ENCODE peak calls at places on chromosome X, in ten cellular contexts. One of them, this sample, is unnamed.

GRCh38 chrX:41122664-41123257 is 37.5 kb downstream of the USP9X start:
- DNase-seq in astrocyte of the spinal cord: no peak
- DNase-seq in colonic mucosa: no peak
- DNase-seq in AG09309: no peak
- DNase-seq in tibial artery: no peak
- DNase-seq in upper lobe of right lung: no peak
- DNase-seq in cardiac muscle cell: no peak
- DNase-seq in heart right ventricle: no peak
- DNase-seq in fibroblast of pulmonary artery: no peak
- DNase-seq in body of pancreas: no peak
- DNase-seq in this sample: no peak

GRCh38 chrX:79366888-79367749 is at the start of gene ITM2A:
- DNase-seq in astrocyte of the spinal cord: no peak
- DNase-seq in colonic mucosa: peak
- DNase-seq in AG09309: no peak
- DNase-seq in tibial artery: peak
- DNase-seq in upper lobe of right lung: peak
- DNase-seq in cardiac muscle cell: peak
- DNase-seq in heart right ventricle: peak
- DNase-seq in fibroblast of pulmonary artery: peak
- DNase-seq in body of pancreas: peak
- DNase-seq in this sample: no peak

GRCh38 chrX:136953867-136954787 is 73.6 kb upstream of the RBMX start:
- DNase-seq in astrocyte of the spinal cord: peak
- DNase-seq in colonic mucosa: peak
- DNase-seq in AG09309: peak
- DNase-seq in tibial artery: peak
- DNase-seq in upper lobe of right lung: peak
- DNase-seq in cardiac muscle cell: peak
- DNase-seq in heart right ventricle: peak
- DNase-seq in fibroblast of pulmonary artery: peak
- DNase-seq in body of pancreas: peak
- DNase-seq in this sample: peak

GRCh38 chrX:51568586-51568985 is 50.1 kb downstream of the CENPVL3 start:
- DNase-seq in astrocyte of the spinal cord: peak
- DNase-seq in colonic mucosa: no peak
- DNase-seq in AG09309: peak
- DNase-seq in tibial artery: no peak
- DNase-seq in upper lobe of right lung: no peak
- DNase-seq in cardiac muscle cell: peak
- DNase-seq in heart right ventricle: no peak
- DNase-seq in fibroblast of pulmonary artery: peak
- DNase-seq in body of pancreas: no peak
- DNase-seq in this sample: peak

GRCh38 chrX:20515841-20516461 is 249.2 kb upstream of the RPS6KA3 start:
- DNase-seq in astrocyte of the spinal cord: peak
- DNase-seq in colonic mucosa: no peak
- DNase-seq in AG09309: peak
- DNase-seq in tibial artery: no peak
- DNase-seq in upper lobe of right lung: no peak
- DNase-seq in cardiac muscle cell: peak
- DNase-seq in heart right ventricle: no peak
- DNase-seq in fibroblast of pulmonary artery: peak
- DNase-seq in body of pancreas: no peak
- DNase-seq in this sample: peak

GRCh38 chrX:8711401-8711800 is 20.5 kb downstream of the ANOS1 start:
- DNase-seq in astrocyte of the spinal cord: no peak
- DNase-seq in colonic mucosa: no peak
- DNase-seq in AG09309: no peak
- DNase-seq in tibial artery: no peak
- DNase-seq in upper lobe of right lung: no peak
- DNase-seq in cardiac muscle cell: no peak
- DNase-seq in heart right ventricle: no peak
- DNase-seq in fibroblast of pulmonary artery: no peak
- DNase-seq in body of pancreas: no peak
- DNase-seq in this sample: no peak

GRCh38 chrX:132615396-132616131 is 126.7 kb upstream of the MBNL3 start:
- DNase-seq in astrocyte of the spinal cord: peak
- DNase-seq in colonic mucosa: peak
- DNase-seq in AG09309: no peak
- DNase-seq in tibial artery: no peak
- DNase-seq in upper lobe of right lung: no peak
- DNase-seq in cardiac muscle cell: peak
- DNase-seq in heart right ventricle: no peak
- DNase-seq in fibroblast of pulmonary artery: peak
- DNase-seq in body of pancreas: peak
- DNase-seq in this sample: peak

GRCh38 chrX:120238947-120239346 is 11.7 kb upstream of the ZBTB33 start:
- DNase-seq in astrocyte of the spinal cord: no peak
- DNase-seq in colonic mucosa: no peak
- DNase-seq in AG09309: no peak
- DNase-seq in tibial artery: no peak
- DNase-seq in upper lobe of right lung: no peak
- DNase-seq in cardiac muscle cell: no peak
- DNase-seq in heart right ventricle: no peak
- DNase-seq in fibroblast of pulmonary artery: no peak
- DNase-seq in body of pancreas: no peak
- DNase-seq in this sample: peak

GRCh38 chrX:154546354-154547244 is at the start of gene G6PD:
- DNase-seq in astrocyte of the spinal cord: peak
- DNase-seq in colonic mucosa: peak
- DNase-seq in AG09309: no peak
- DNase-seq in tibial artery: no peak
- DNase-seq in upper lobe of right lung: no peak
- DNase-seq in cardiac muscle cell: peak
- DNase-seq in heart right ventricle: peak
- DNase-seq in fibroblast of pulmonary artery: peak
- DNase-seq in body of pancreas: peak
- DNase-seq in this sample: peak
- TF ChIP-seq CTCF in astrocyte of the spinal cord: no peak
- TF ChIP-seq CTCF in colonic mucosa: no peak
- TF ChIP-seq CTCF in AG09309: no peak
- TF ChIP-seq CTCF in tibial artery: no peak
- TF ChIP-seq CTCF in upper lobe of right lung: no peak
- TF ChIP-seq CTCF in cardiac muscle cell: no peak
- TF ChIP-seq CTCF in heart right ventricle: no peak
- TF ChIP-seq CTCF in fibroblast of pulmonary artery: no peak
- TF ChIP-seq CTCF in body of pancreas: peak
- TF ChIP-seq CTCF in this sample: no peak

DNA sequence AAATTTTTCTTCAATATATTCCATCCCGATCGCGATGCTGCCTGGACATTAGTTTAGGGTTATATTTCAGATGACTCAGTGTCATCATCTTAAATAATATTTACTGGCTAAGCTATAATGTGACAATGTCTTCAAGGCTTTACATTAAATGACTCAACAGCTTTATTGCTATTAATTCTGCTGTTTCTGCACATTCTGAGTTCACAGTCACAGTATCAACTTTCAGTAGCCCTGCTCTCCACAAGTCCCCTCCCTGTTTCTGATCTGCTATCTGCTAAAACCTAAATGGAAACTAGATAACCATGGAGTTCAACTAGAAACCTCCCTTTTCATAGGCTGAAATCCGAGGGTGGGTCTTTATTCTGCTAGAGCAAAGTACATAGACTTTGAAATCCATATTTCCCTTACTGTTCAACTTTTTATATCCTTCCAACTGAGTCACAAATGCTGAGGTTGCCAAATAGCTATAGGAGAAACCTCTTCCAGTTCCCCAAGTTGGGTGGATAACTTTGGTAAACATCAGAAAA is 5.4 kb upstream of the ACE2 start:
- DNase-seq in astrocyte of the spinal cord: no peak
- DNase-seq in colonic mucosa: peak
- DNase-seq in AG09309: no peak
- DNase-seq in tibial artery: no peak
- DNase-seq in upper lobe of right lung: no peak
- DNase-seq in cardiac muscle cell: no peak
- DNase-seq in heart right ventricle: no peak
- DNase-seq in fibroblast of pulmonary artery: no peak
- DNase-seq in body of pancreas: no peak
- DNase-seq in this sample: no peak
- H3K4me3 ChIP-seq in astrocyte of the spinal cord: no peak
- H3K4me3 ChIP-seq in colonic mucosa: no peak
- H3K4me3 ChIP-seq in AG09309: no peak
- H3K4me3 ChIP-seq in tibial artery: no peak
- H3K4me3 ChIP-seq in upper lobe of right lung: no peak
- H3K4me3 ChIP-seq in cardiac muscle cell: no peak
- H3K4me3 ChIP-seq in heart right ventricle: peak
- H3K4me3 ChIP-seq in fibroblast of pulmonary artery: no peak
- H3K4me3 ChIP-seq in body of pancreas: no peak
- H3K4me3 ChIP-seq in this sample: no peak

GRCh38 chrX:45806410-45807121 is 605.9 kb upstream of the DIPK2B start:
- DNase-seq in astrocyte of the spinal cord: peak
- DNase-seq in colonic mucosa: no peak
- DNase-seq in AG09309: peak
- DNase-seq in tibial artery: no peak
- DNase-seq in upper lobe of right lung: no peak
- DNase-seq in cardiac muscle cell: peak
- DNase-seq in heart right ventricle: no peak
- DNase-seq in fibroblast of pulmonary artery: peak
- DNase-seq in body of pancreas: no peak
- DNase-seq in this sample: peak

GRCh38 chrX:45799576-45799975 is 598.9 kb upstream of the DIPK2B start:
- DNase-seq in astrocyte of the spinal cord: no peak
- DNase-seq in colonic mucosa: no peak
- DNase-seq in AG09309: no peak
- DNase-seq in tibial artery: no peak
- DNase-seq in upper lobe of right lung: no peak
- DNase-seq in cardiac muscle cell: no peak
- DNase-seq in heart right ventricle: no peak
- DNase-seq in fibroblast of pulmonary artery: no peak
- DNase-seq in body of pancreas: no peak
- DNase-seq in this sample: no peak

GRCh38 chrX:45803383-45803921 is 602.8 kb upstream of the DIPK2B start:
- DNase-seq in astrocyte of the spinal cord: peak
- DNase-seq in colonic mucosa: no peak
- DNase-seq in AG09309: peak
- DNase-seq in tibial artery: no peak
- DNase-seq in upper lobe of right lung: no peak
- DNase-seq in cardiac muscle cell: peak
- DNase-seq in heart right ventricle: no peak
- DNase-seq in fibroblast of pulmonary artery: peak
- DNase-seq in body of pancreas: no peak
- DNase-seq in this sample: peak

DNA sequence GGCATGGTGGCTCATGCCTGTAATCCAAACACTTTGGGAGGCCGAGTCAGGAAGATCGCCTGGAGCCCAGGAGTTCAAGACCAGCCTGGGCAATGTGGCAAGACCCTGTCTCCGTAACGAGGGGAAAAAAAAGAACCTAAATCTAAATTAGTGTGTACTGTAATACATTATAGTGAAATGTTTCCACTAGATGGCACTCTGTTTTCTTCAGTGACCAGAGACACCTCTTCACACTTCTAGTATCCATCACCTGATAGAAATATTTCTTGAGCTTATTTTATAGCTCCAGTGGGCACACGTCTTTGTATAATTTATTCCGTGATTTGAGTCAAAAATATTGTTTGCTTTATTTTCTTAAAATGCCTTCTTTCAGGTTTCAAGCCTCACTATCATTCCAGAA is 600.9 kb upstream of the DIPK2B start:
- DNase-seq in astrocyte of the spinal cord: peak
- DNase-seq in colonic mucosa: no peak
- DNase-seq in AG09309: no peak
- DNase-seq in tibial artery: no peak
- DNase-seq in upper lobe of right lung: no peak
- DNase-seq in cardiac muscle cell: peak
- DNase-seq in heart right ventricle: no peak
- DNase-seq in fibroblast of pulmonary artery: peak
- DNase-seq in body of pancreas: no peak
- DNase-seq in this sample: peak
- TF ChIP-seq CTCF in astrocyte of the spinal cord: peak
- TF ChIP-seq CTCF in colonic mucosa: peak
- TF ChIP-seq CTCF in AG09309: peak
- TF ChIP-seq CTCF in tibial artery: no peak
- TF ChIP-seq CTCF in upper lobe of right lung: peak
- TF ChIP-seq CTCF in cardiac muscle cell: peak
- TF ChIP-seq CTCF in heart right ventricle: peak
- TF ChIP-seq CTCF in fibroblast of pulmonary artery: peak
- TF ChIP-seq CTCF in body of pancreas: peak
- TF ChIP-seq CTCF in this sample: peak

GRCh38 chrX:53073115-53073581 is 9.0 kb upstream of the TSPYL2 start:
- DNase-seq in astrocyte of the spinal cord: no peak
- DNase-seq in colonic mucosa: no peak
- DNase-seq in AG09309: no peak
- DNase-seq in tibial artery: no peak
- DNase-seq in upper lobe of right lung: no peak
- DNase-seq in cardiac muscle cell: no peak
- DNase-seq in heart right ventricle: no peak
- DNase-seq in fibroblast of pulmonary artery: no peak
- DNase-seq in body of pancreas: no peak
- DNase-seq in this sample: no peak

GRCh38 chrX:53072418-53073114 is 9.6 kb upstream of the TSPYL2 start:
- DNase-seq in astrocyte of the spinal cord: no peak
- DNase-seq in colonic mucosa: no peak
- DNase-seq in AG09309: no peak
- DNase-seq in tibial artery: no peak
- DNase-seq in upper lobe of right lung: no peak
- DNase-seq in cardiac muscle cell: no peak
- DNase-seq in heart right ventricle: no peak
- DNase-seq in fibroblast of pulmonary artery: no peak
- DNase-seq in body of pancreas: no peak
- DNase-seq in this sample: no peak

GRCh38 chrX:53071064-53071463 is 11.1 kb upstream of the TSPYL2 start:
- DNase-seq in astrocyte of the spinal cord: no peak
- DNase-seq in colonic mucosa: no peak
- DNase-seq in AG09309: no peak
- DNase-seq in tibial artery: no peak
- DNase-seq in upper lobe of right lung: no peak
- DNase-seq in cardiac muscle cell: no peak
- DNase-seq in heart right ventricle: no peak
- DNase-seq in fibroblast of pulmonary artery: no peak
- DNase-seq in body of pancreas: no peak
- DNase-seq in this sample: no peak

GRCh38 chrX:53074987-53075386 is 7.2 kb upstream of the TSPYL2 start:
- DNase-seq in astrocyte of the spinal cord: no peak
- DNase-seq in colonic mucosa: no peak
- DNase-seq in AG09309: no peak
- DNase-seq in tibial artery: no peak
- DNase-seq in upper lobe of right lung: no peak
- DNase-seq in cardiac muscle cell: no peak
- DNase-seq in heart right ventricle: no peak
- DNase-seq in fibroblast of pulmonary artery: no peak
- DNase-seq in body of pancreas: no peak
- DNase-seq in this sample: no peak

DNA sequence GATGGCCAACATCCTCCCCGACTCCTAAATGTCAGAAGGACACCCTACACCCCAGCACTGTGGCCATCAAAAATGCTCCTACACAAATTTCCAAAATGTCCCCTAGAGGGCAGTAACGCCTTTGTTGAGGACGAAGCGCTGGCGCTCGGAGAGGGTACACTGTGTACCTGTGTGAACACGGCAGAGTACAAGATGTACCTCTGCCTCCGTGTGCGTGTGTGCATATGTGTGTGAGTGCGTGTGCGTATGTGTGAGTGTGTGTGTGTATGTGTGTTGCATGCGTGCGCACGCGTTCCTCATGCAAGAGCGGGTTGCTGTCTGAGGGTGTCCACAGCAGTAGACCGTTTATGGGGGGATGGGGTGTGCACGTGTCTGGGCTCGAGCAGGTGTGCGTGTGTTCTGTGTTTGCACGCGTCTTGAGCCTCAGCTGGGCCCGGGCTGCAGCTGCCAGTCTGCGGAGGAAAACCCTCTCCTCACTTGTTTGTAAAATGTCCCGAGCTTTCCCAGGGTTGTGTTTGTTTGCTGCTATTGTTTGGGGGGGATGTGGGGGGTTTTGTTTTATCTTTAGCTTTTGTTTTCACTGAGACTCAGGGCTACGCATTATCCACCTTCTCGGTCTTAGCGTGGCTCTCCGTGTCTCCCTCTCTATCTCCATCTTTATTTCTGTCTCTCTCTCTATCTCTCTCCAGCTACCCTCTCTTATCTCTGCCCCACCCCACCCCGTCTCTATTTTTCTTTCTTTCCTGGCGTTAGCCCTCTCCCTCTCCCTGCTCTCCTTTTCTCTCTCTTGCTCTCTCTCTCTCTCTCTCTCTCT is 10.4 kb upstream of the TSPYL2 start:
- DNase-seq in astrocyte of the spinal cord: peak
- DNase-seq in colonic mucosa: peak
- DNase-seq in AG09309: no peak
- DNase-seq in tibial artery: peak
- DNase-seq in upper lobe of right lung: peak
- DNase-seq in cardiac muscle cell: peak
- DNase-seq in heart right ventricle: peak
- DNase-seq in fibroblast of pulmonary artery: peak
- DNase-seq in body of pancreas: peak
- DNase-seq in this sample: peak
- H3K4me3 ChIP-seq in astrocyte of the spinal cord: peak
- H3K4me3 ChIP-seq in colonic mucosa: peak
- H3K4me3 ChIP-seq in AG09309: no peak
- H3K4me3 ChIP-seq in tibial artery: peak
- H3K4me3 ChIP-seq in upper lobe of right lung: peak
- H3K4me3 ChIP-seq in cardiac muscle cell: peak
- H3K4me3 ChIP-seq in heart right ventricle: peak
- H3K4me3 ChIP-seq in fibroblast of pulmonary artery: peak
- H3K4me3 ChIP-seq in body of pancreas: no peak
- H3K4me3 ChIP-seq in this sample: peak